ENCODE peak calls at places on chromosomes 12 and 14, in eight cellular contexts. One of them, this sample, is unnamed.

GRCh38 chr14:21039059-21039422 is 3.1 kb upstream of the RNASE7 start:
- DNase-seq in Peyer's patch: peak
- DNase-seq in kidney: peak
- DNase-seq in body of pancreas: peak
- DNase-seq in fibroblast of lung: peak
- DNase-seq in lower lobe of right lung: peak
- DNase-seq in psoas muscle: peak
- DNase-seq in A549: no peak
- DNase-seq in this sample: peak

GRCh38 chr12:114371250-114371649 is 34.7 kb downstream of the TBX5 start:
- DNase-seq in fibroblast of lung: no peak
- DNase-seq in kidney: no peak
- DNase-seq in body of pancreas: no peak
- DNase-seq in psoas muscle: no peak
- DNase-seq in A549: no peak
- DNase-seq in lower lobe of right lung: no peak
- DNase-seq in Peyer's patch: no peak
- DNase-seq in this sample: no peak

GRCh38 chr14:26330982-26331381 is 266.9 kb downstream of the NOVA1 start:
- DNase-seq in Peyer's patch: no peak
- DNase-seq in fibroblast of lung: peak
- DNase-seq in lower lobe of right lung: no peak
- DNase-seq in kidney: no peak
- DNase-seq in A549: no peak
- DNase-seq in psoas muscle: no peak
- DNase-seq in body of pancreas: no peak
- DNase-seq in this sample: no peak

GRCh38 chr14:32512348-32512747 is 183.2 kb downstream of the AKAP6 start:
- DNase-seq in body of pancreas: no peak
- DNase-seq in Peyer's patch: no peak
- DNase-seq in fibroblast of lung: no peak
- DNase-seq in psoas muscle: no peak
- DNase-seq in kidney: no peak
- DNase-seq in A549: no peak
- DNase-seq in lower lobe of right lung: no peak
- DNase-seq in this sample: no peak

GRCh38 chr12:12693111-12693671 is 2.8 kb downstream of the GPR19 start:
- DNase-seq in fibroblast of lung: no peak
- DNase-seq in Peyer's patch: no peak
- DNase-seq in kidney: no peak
- DNase-seq in psoas muscle: no peak
- DNase-seq in A549: no peak
- DNase-seq in lower lobe of right lung: no peak
- DNase-seq in body of pancreas: no peak
- DNase-seq in this sample: no peak

GRCh38 chr12:7667025-7667575 is 1.4 kb upstream of the APOBEC1 start:
- DNase-seq in lower lobe of right lung: no peak
- DNase-seq in psoas muscle: no peak
- DNase-seq in body of pancreas: no peak
- DNase-seq in fibroblast of lung: no peak
- DNase-seq in A549: peak
- DNase-seq in Peyer's patch: no peak
- DNase-seq in kidney: no peak
- DNase-seq in this sample: no peak

GRCh38 chr12:52020539-52021336 is 14.0 kb downstream of the TAMALIN start:
- DNase-seq in kidney: peak
- DNase-seq in lower lobe of right lung: no peak
- DNase-seq in A549: peak
- DNase-seq in Peyer's patch: peak
- DNase-seq in fibroblast of lung: peak
- DNase-seq in psoas muscle: no peak
- DNase-seq in body of pancreas: peak
- DNase-seq in this sample: peak

GRCh38 chr12:45572114-45572513 is 157.4 kb upstream of the ARID2 start:
- DNase-seq in lower lobe of right lung: no peak
- DNase-seq in psoas muscle: no peak
- DNase-seq in body of pancreas: no peak
- DNase-seq in Peyer's patch: no peak
- DNase-seq in fibroblast of lung: no peak
- DNase-seq in A549: no peak
- DNase-seq in kidney: no peak
- DNase-seq in this sample: no peak

GRCh38 chr14:39258782-39259545 is 25.2 kb downstream of the MIA2 start:
- DNase-seq in body of pancreas: no peak
- DNase-seq in fibroblast of lung: no peak
- DNase-seq in A549: no peak
- DNase-seq in lower lobe of right lung: no peak
- DNase-seq in psoas muscle: no peak
- DNase-seq in kidney: no peak
- DNase-seq in Peyer's patch: no peak
- DNase-seq in this sample: no peak

GRCh38 chr12:54704187-54704586 is 56.0 kb upstream of the DCD start:
- DNase-seq in body of pancreas: no peak
- DNase-seq in kidney: no peak
- DNase-seq in psoas muscle: no peak
- DNase-seq in lower lobe of right lung: no peak
- DNase-seq in fibroblast of lung: no peak
- DNase-seq in A549: no peak
- DNase-seq in Peyer's patch: no peak
- DNase-seq in this sample: no peak

GRCh38 chr12:104230704-104231103 is 15.1 kb downstream of the TXNRD1 start:
- DNase-seq in kidney: no peak
- DNase-seq in Peyer's patch: no peak
- DNase-seq in psoas muscle: no peak
- DNase-seq in lower lobe of right lung: no peak
- DNase-seq in fibroblast of lung: no peak
- DNase-seq in A549: no peak
- DNase-seq in body of pancreas: no peak
- DNase-seq in this sample: no peak
- H3K27ac ChIP-seq in kidney: no peak
- H3K27ac ChIP-seq in Peyer's patch: no peak
- H3K27ac ChIP-seq in psoas muscle: no peak
- H3K27ac ChIP-seq in lower lobe of right lung: no peak
- H3K27ac ChIP-seq in fibroblast of lung: no peak
- H3K27ac ChIP-seq in A549: no peak
- H3K27ac ChIP-seq in body of pancreas: no peak
- H3K27ac ChIP-seq in this sample: no peak

GRCh38 chr12:107125833-107126232 is 32.5 kb upstream of the CRY1 start:
- DNase-seq in psoas muscle: no peak
- DNase-seq in body of pancreas: no peak
- DNase-seq in lower lobe of right lung: no peak
- DNase-seq in Peyer's patch: no peak
- DNase-seq in fibroblast of lung: no peak
- DNase-seq in kidney: no peak
- DNase-seq in A549: no peak
- DNase-seq in this sample: no peak

GRCh38 chr12:107127482-107128185 is 34.3 kb upstream of the CRY1 start:
- DNase-seq in fibroblast of lung: no peak
- DNase-seq in Peyer's patch: no peak
- DNase-seq in kidney: no peak
- DNase-seq in body of pancreas: no peak
- DNase-seq in lower lobe of right lung: no peak
- DNase-seq in psoas muscle: no peak
- DNase-seq in A549: no peak
- DNase-seq in this sample: no peak

GRCh38 chr12:107129315-107129930 is 36.1 kb upstream of the CRY1 start:
- DNase-seq in Peyer's patch: no peak
- DNase-seq in psoas muscle: no peak
- DNase-seq in fibroblast of lung: no peak
- DNase-seq in lower lobe of right lung: no peak
- DNase-seq in body of pancreas: no peak
- DNase-seq in A549: no peak
- DNase-seq in kidney: no peak
- DNase-seq in this sample: no peak

GRCh38 chr12:107130830-107131760 is 37.7 kb upstream of the CRY1 start:
- DNase-seq in lower lobe of right lung: no peak
- DNase-seq in kidney: no peak
- DNase-seq in Peyer's patch: no peak
- DNase-seq in fibroblast of lung: no peak
- DNase-seq in A549: no peak
- DNase-seq in psoas muscle: no peak
- DNase-seq in body of pancreas: no peak
- DNase-seq in this sample: no peak

DNA sequence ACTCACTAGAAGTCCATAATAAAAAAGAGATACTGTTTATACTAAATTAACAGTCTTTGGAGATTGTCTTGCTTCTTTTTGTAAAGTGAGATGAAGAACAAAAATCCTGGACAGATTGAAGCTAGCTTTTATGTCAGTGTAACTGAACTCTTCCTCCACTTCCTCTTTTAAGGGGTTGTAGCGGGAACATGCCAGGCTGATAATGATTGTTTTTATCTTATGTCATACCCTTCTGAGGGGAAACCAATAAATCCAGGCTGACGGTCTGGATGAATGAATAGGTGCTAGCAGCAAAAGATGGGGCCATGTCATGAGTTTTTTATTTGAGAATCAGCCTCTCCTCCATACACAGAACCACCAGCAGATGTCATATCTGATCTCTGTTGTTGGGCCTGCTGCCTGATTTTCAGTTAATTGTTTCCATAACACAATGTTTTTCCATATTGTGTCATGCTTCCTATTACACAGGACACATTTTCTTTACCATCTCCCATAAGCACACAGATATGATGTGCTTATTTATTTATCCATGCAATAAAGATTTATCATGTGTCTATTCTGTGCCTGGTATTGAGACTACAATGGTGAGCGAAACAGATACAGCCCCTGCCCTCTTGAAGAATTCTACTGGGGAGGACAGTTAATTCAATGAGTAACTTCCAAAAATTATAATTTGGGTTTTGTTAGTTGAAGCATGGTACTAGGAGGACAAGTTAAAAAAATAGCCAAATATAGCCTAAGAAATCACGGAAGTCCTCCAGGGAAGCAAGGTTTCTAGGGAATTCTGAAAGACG is 33.5 kb upstream of the CRY1 start:
- DNase-seq in fibroblast of lung: no peak
- DNase-seq in psoas muscle: no peak
- DNase-seq in Peyer's patch: no peak
- DNase-seq in kidney: no peak
- DNase-seq in A549: no peak
- DNase-seq in body of pancreas: no peak
- DNase-seq in lower lobe of right lung: no peak
- DNase-seq in this sample: no peak
- TF ChIP-seq CTCF in fibroblast of lung: peak
- TF ChIP-seq CTCF in psoas muscle: no peak
- TF ChIP-seq CTCF in Peyer's patch: no peak
- TF ChIP-seq CTCF in kidney: peak
- TF ChIP-seq CTCF in A549: peak
- TF ChIP-seq CTCF in body of pancreas: no peak
- TF ChIP-seq CTCF in lower lobe of right lung: no peak
- TF ChIP-seq CTCF in this sample: no peak

GRCh38 chr12:112179341-112179740 is 54.0 kb downstream of the TRAFD1 start:
- DNase-seq in A549: no peak
- DNase-seq in fibroblast of lung: no peak
- DNase-seq in body of pancreas: no peak
- DNase-seq in lower lobe of right lung: no peak
- DNase-seq in Peyer's patch: no peak
- DNase-seq in kidney: no peak
- DNase-seq in psoas muscle: no peak
- DNase-seq in this sample: no peak
- H3K27ac ChIP-seq in A549: no peak
- H3K27ac ChIP-seq in fibroblast of lung: no peak
- H3K27ac ChIP-seq in body of pancreas: no peak
- H3K27ac ChIP-seq in lower lobe of right lung: no peak
- H3K27ac ChIP-seq in Peyer's patch: no peak
- H3K27ac ChIP-seq in kidney: no peak
- H3K27ac ChIP-seq in psoas muscle: no peak
- H3K27ac ChIP-seq in this sample: no peak

DNA sequence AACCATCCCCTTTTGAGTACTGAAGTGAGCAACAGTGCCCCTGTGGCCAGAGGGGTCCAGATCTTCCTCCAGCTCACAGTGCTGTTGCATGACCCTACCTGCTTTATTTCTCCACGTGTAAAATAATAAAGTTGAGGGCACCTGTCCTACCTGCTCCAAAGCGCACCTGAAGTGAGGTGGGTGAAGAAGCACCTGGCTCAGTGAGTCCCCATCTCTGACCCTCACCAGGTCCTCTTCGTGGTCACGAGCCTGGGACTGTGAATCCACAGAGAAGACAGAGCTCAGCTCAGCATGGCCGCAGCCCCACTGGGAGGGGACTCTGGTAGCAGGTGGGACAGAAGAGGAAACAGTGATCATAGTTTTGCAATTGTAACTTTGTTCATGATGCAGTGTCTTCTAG is 976.7 kb upstream of the TMEM132C start:
- DNase-seq in A549: no peak
- DNase-seq in lower lobe of right lung: no peak
- DNase-seq in psoas muscle: no peak
- DNase-seq in fibroblast of lung: no peak
- DNase-seq in Peyer's patch: no peak
- DNase-seq in kidney: no peak
- DNase-seq in body of pancreas: no peak
- DNase-seq in this sample: no peak
- TF ChIP-seq CTCF in A549: no peak
- TF ChIP-seq CTCF in lower lobe of right lung: no peak
- TF ChIP-seq CTCF in psoas muscle: no peak
- TF ChIP-seq CTCF in fibroblast of lung: no peak
- TF ChIP-seq CTCF in Peyer's patch: no peak
- TF ChIP-seq CTCF in kidney: no peak
- TF ChIP-seq CTCF in body of pancreas: no peak
- TF ChIP-seq CTCF in this sample: no peak

GRCh38 chr12:76451528-76451927 is 103.3 kb upstream of the BBS10 start:
- DNase-seq in psoas muscle: no peak
- DNase-seq in kidney: no peak
- DNase-seq in lower lobe of right lung: no peak
- DNase-seq in fibroblast of lung: no peak
- DNase-seq in A549: no peak
- DNase-seq in body of pancreas: no peak
- DNase-seq in Peyer's patch: no peak
- DNase-seq in this sample: no peak

GRCh38 chr12:76449572-76449971 is 101.4 kb upstream of the BBS10 start:
- DNase-seq in Peyer's patch: no peak
- DNase-seq in fibroblast of lung: peak
- DNase-seq in A549: no peak
- DNase-seq in kidney: no peak
- DNase-seq in body of pancreas: no peak
- DNase-seq in lower lobe of right lung: no peak
- DNase-seq in psoas muscle: no peak
- DNase-seq in this sample: no peak

GRCh38 chr12:76446090-76446489 is 97.9 kb upstream of the BBS10 start:
- DNase-seq in A549: no peak
- DNase-seq in fibroblast of lung: no peak
- DNase-seq in Peyer's patch: no peak
- DNase-seq in psoas muscle: no peak
- DNase-seq in body of pancreas: no peak
- DNase-seq in kidney: no peak
- DNase-seq in lower lobe of right lung: no peak
- DNase-seq in this sample: no peak

GRCh38 chr12:76449993-76450392 is 101.8 kb upstream of the BBS10 start:
- DNase-seq in Peyer's patch: no peak
- DNase-seq in lower lobe of right lung: no peak
- DNase-seq in body of pancreas: no peak
- DNase-seq in kidney: no peak
- DNase-seq in psoas muscle: no peak
- DNase-seq in fibroblast of lung: no peak
- DNase-seq in A549: no peak
- DNase-seq in this sample: no peak

GRCh38 chr12:76450690-76451089 is 102.5 kb upstream of the BBS10 start:
- DNase-seq in A549: peak
- DNase-seq in lower lobe of right lung: no peak
- DNase-seq in fibroblast of lung: peak
- DNase-seq in body of pancreas: no peak
- DNase-seq in Peyer's patch: no peak
- DNase-seq in psoas muscle: no peak
- DNase-seq in kidney: no peak
- DNase-seq in this sample: no peak
- H3K27ac ChIP-seq in A549: peak
- H3K27ac ChIP-seq in lower lobe of right lung: no peak
- H3K27ac ChIP-seq in fibroblast of lung: no peak
- H3K27ac ChIP-seq in body of pancreas: no peak
- H3K27ac ChIP-seq in Peyer's patch: no peak
- H3K27ac ChIP-seq in psoas muscle: no peak
- H3K27ac ChIP-seq in kidney: no peak
- H3K27ac ChIP-seq in this sample: no peak